ENCODE peak calls at places on chromosomes 3 and 15, in five cellular contexts. N is fibroblast of gingiva, P is B cell, W is Calu3, Y is HCT116. X is an unnamed sample.

GRCh38 chr15:61668444-61668843 is 391.8 kb downstream of the VPS13C start:
- DNase-seq in W (no peak), Y (no peak), P (no peak), N (no peak), X (no peak)

GRCh38 chr15:22930782-22931484 is 49.2 kb downstream of the CYFIP1 start:
- DNase-seq in N (peak), P (no peak), W (no peak), Y (no peak), X (no peak)

GRCh38 chr3:32959370-32959769 is 7.9 kb downstream of the CCR4 start:
- DNase-seq in P (no peak), N (no peak), Y (no peak), W (no peak), X (no peak)

GRCh38 chr3:64548200-64548889 is 139.5 kb downstream of the ADAMTS9 start:
- DNase-seq in P (no peak), N (peak), Y (no peak), W (no peak), X (no peak)

GRCh38 chr3:69791111-69791510 is 51.8 kb downstream of the MITF start:
- DNase-seq in P (no peak), Y (no peak), N (peak), W (no peak), X (no peak)

GRCh38 chr3:172260381-172260780 is 187.9 kb downstream of the GHSR start:
- DNase-seq in W (peak), P (no peak), N (peak), Y (no peak), X (no peak)

GRCh38 chr15:28921336-28921735 is 35.6 kb downstream of the APBA2 start:
- DNase-seq in Y (no peak), W (no peak), P (no peak), N (no peak), X (no peak)

GRCh38 chr3:51670711-51671089 is 352 bp upstream of the TEX264 start:
- DNase-seq in P (no peak), Y (no peak), W (no peak), N (no peak), X (no peak)

GRCh38 chr3:48716508-48716981 is 476 bp downstream of the IP6K2 start:
- DNase-seq in Y (no peak), N (no peak), P (peak), W (peak), X (peak)

GRCh38 chr3:102006812-102007485 is 157.6 kb downstream of the NFKBIZ start:
- DNase-seq in Y (no peak), P (no peak), W (no peak), N (peak), X (peak)

GRCh38 chr3:120180731-120181412 is 86.6 kb upstream of the GSK3B start:
- DNase-seq in Y (no peak), N (no peak), P (no peak), W (no peak), X (no peak)

GRCh38 chr15:57391537-57391936 is 15.2 kb downstream of the CGNL1 start:
- DNase-seq in Y (no peak), N (no peak), W (no peak), P (no peak), X (no peak)

GRCh38 chr3:45646051-45646585 is 43.1 kb upstream of the SACM1L start:
- DNase-seq in Y (no peak), N (no peak), W (no peak), P (no peak), X (no peak)

GRCh38 chr3:51712511-51712931 is 5.7 kb downstream of the GRM2 start:
- DNase-seq in Y (no peak), W (no peak), P (peak), N (no peak), X (no peak)

GRCh38 chr3:185151959-185152432 is 864 bp downstream of the C3orf70 start:
- DNase-seq in W (no peak), P (no peak), Y (no peak), N (no peak), X (no peak)

GRCh38 chr15:89556413-89557262 is 18.6 kb upstream of the TICRR start:
- DNase-seq in P (peak), N (peak), Y (peak), W (peak), X (peak)

GRCh38 chr3:74393426-74393825 is 221.0 kb downstream of the CNTN3 start:
- DNase-seq in Y (no peak), W (no peak), P (no peak), N (no peak), X (no peak)

GRCh38 chr3:129180461-129180860 is 3.2 kb downstream of the CNBP start:
- DNase-seq in N (peak), W (no peak), P (no peak), Y (no peak), X (no peak)

GRCh38 chr3:88732211-88732610 is 375.2 kb upstream of the EPHA3 start:
- DNase-seq in P (no peak), Y (no peak), W (no peak), N (no peak), X (no peak)

GRCh38 chr3:104523136-104523535 is 843.6 kb upstream of the ALCAM start:
- DNase-seq in P (no peak), N (no peak), Y (no peak), W (no peak), X (no peak)

GRCh38 chr15:36370735-36371115 is 208.7 kb upstream of the CDIN1 start:
- DNase-seq in W (no peak), Y (peak), P (no peak), N (peak), X (peak)

GRCh38 chr15:33584797-33585196 is 274.0 kb downstream of the RYR3 start:
- DNase-seq in Y (no peak), P (no peak), W (no peak), N (no peak), X (peak)

GRCh38 chr3:122758877-122759670 is 34.6 kb downstream of the HSPBAP1 start:
- DNase-seq in W (no peak), Y (no peak), N (peak), P (no peak), X (no peak)

GRCh38 chr3:139934557-139935070 is 371 bp upstream of the CLSTN2 start:
- DNase-seq in Y (no peak), W (no peak), P (no peak), N (no peak), X (no peak)

GRCh38 chr3:143480306-143480852 is 360.8 kb downstream of the CHST2 start:
- DNase-seq in Y (no peak), P (no peak), N (peak), W (peak), X (no peak)

GRCh38 chr3:51024765-51025681 is 350.3 kb downstream of the DOCK3 start:
- DNase-seq in N (no peak), Y (no peak), W (peak), P (no peak), X (no peak)

GRCh38 chr3:136882575-136882974 is 20.6 kb downstream of the NCK1 start:
- DNase-seq in Y (no peak), P (no peak), W (no peak), N (no peak), X (no peak)

GRCh38 chr3:130609166-130609574 is 92.2 kb downstream of the COL6A6 start:
- DNase-seq in Y (no peak), N (no peak), W (no peak), P (no peak), X (no peak)

GRCh38 chr3:167653750-167654149 is at the start of gene WDR49:
- DNase-seq in W (no peak), P (no peak), N (no peak), Y (no peak), X (no peak)

GRCh38 chr3:51271172-51271571 is 113.9 kb upstream of the MANF start:
- DNase-seq in N (no peak), W (no peak), Y (no peak), P (no peak), X (no peak)

GRCh38 chr15:84081391-84082168 is 154.0 kb upstream of the GOLGA6L4 start:
- DNase-seq in P (no peak), N (no peak), Y (no peak), W (no peak), X (no peak)

GRCh38 chr3:177345049-177345972 is 148.0 kb upstream of the TBL1XR1 start:
- DNase-seq in Y (peak), N (peak), P (no peak), W (peak), X (peak)

GRCh38 chr15:76752549-76752948 is 152.6 kb downstream of the SCAPER start:
- DNase-seq in Y (no peak), N (no peak), W (no peak), P (no peak), X (no peak)

GRCh38 chr3:172840463-172840862 is 89.9 kb downstream of the ECT2 start:
- DNase-seq in P (no peak), W (no peak), Y (no peak), N (no peak), X (no peak)

GRCh38 chr3:66675383-66675782 is 174.6 kb upstream of the LRIG1 start:
- DNase-seq in P (no peak), N (no peak), W (no peak), Y (no peak), X (no peak)

GRCh38 chr3:127820871-127821853 is 1.2 kb downstream of the MGLL start:
- DNase-seq in Y (no peak), N (peak), W (no peak), P (peak), X (peak)

GRCh38 chr3:52498134-52499054 is 3.3 kb downstream of the STAB1 start:
- DNase-seq in P (peak), N (peak), Y (no peak), W (no peak), X (no peak)

GRCh38 chr15:40061212-40061901 is 22.4 kb upstream of the SRP14 start:
- DNase-seq in Y (no peak), N (no peak), W (no peak), P (no peak), X (no peak)

GRCh38 chr3:134430950-134431445 is 54.8 kb downstream of the ANAPC13 start:
- DNase-seq in P (no peak), W (no peak), Y (no peak), N (no peak), X (no peak)

GRCh38 chr15:40776537-40777141 is 6.9 kb downstream of the C15orf62 start:
- DNase-seq in Y (no peak), N (peak), P (no peak), W (peak), X (peak)